ENCODE peak calls at places on chromosome 4, in four cellular contexts. S is AG09309; B is choroid plexus epithelial cell; O is activated CD4-positive, alpha-beta T cell treated with anti-CD3 and anti-CD28 coated beads, Interleukin-2, amount 50 U/mL, for 24 hours. C is an unnamed sample.

GRCh38 chr4:124711469-124712416 is 789 bp downstream of the ANKRD50 start:
- DNase-seq in S (peak; percentile 40), B (peak; percentile 90), O (no peak), C (peak; percentile 79)

GRCh38 chr4:170109586-170110289 is 20.0 kb upstream of the AADAT start:
- DNase-seq in B (peak; percentile 30), S (peak; percentile 59), O (no peak), C (peak; percentile 90)

GRCh38 chr4:5969777-5970176 is 48.5 kb downstream of the C4orf50 start:
- DNase-seq in S (no peak), O (no peak), B (no peak), C (no peak)

GRCh38 chr4:181193162-181193930 is 1049.9 kb upstream of the TENM3 start:
- DNase-seq in B (peak; percentile 18), O (no peak), S (no peak), C (no peak)

GRCh38 chr4:126899382-126899801 is 733.4 kb upstream of the INTU start:
- DNase-seq in B (peak; percentile 77), O (no peak), S (no peak), C (peak; percentile 81)

GRCh38 chr4:39469429-39470077 is 10.7 kb downstream of the LIAS start:
- DNase-seq in B (peak; percentile 90), S (peak; percentile 65), O (no peak), C (peak; percentile 86)

GRCh38 chr4:635851-636627 is 10.7 kb downstream of the PDE6B start:
- DNase-seq in S (no peak), O (no peak), B (no peak), C (no peak)

GRCh38 chr4:78566834-78567501 is 15.4 kb downstream of the ANXA3 start:
- DNase-seq in B (no peak), O (no peak), S (no peak), C (no peak)

GRCh38 chr4:108192056-108192455 is 23.3 kb upstream of the LEF1 start:
- DNase-seq in S (no peak), O (no peak), B (no peak), C (no peak)

GRCh38 chr4:81198151-81198550 is 16.9 kb downstream of the PRKG2 start:
- DNase-seq in O (no peak), B (no peak), S (no peak), C (no peak)

GRCh38 chr4:152010680-152011079 is 249.9 kb upstream of the GATB start:
- DNase-seq in B (no peak), S (no peak), O (no peak), C (no peak)

GRCh38 chr4:47531954-47532321 is 46.9 kb downstream of the ATP10D start:
- DNase-seq in O (no peak), B (no peak), S (no peak), C (no peak)

GRCh38 chr4:162939086-162939485 is 227.6 kb downstream of the NAF1 start:
- DNase-seq in O (no peak), B (no peak), S (no peak), C (no peak)

GRCh38 chr4:1573830-1574459 is 110.2 kb downstream of the FAM53A start:
- DNase-seq in O (no peak), S (no peak), B (no peak), C (no peak)

GRCh38 chr4:122914292-122914904 is 8.0 kb downstream of the NUDT6 start:
- DNase-seq in O (no peak), B (peak; percentile 68), S (no peak), C (peak; percentile 75)

GRCh38 chr4:74262522-74262921 is 45.7 kb upstream of the EPGN start:
- DNase-seq in B (peak; percentile 59), S (no peak), O (no peak), C (no peak)

GRCh38 chr4:108224628-108225053 is 55.9 kb upstream of the LEF1 start:
- DNase-seq in S (no peak), O (no peak), B (peak; percentile 75), C (peak; percentile 58)

GRCh38 chr4:158859661-158860060 is 90.8 kb downstream of the FNIP2 start:
- DNase-seq in S (no peak), O (no peak), B (peak; percentile 23), C (peak; percentile 23)

GRCh38 chr4:48131736-48132135 is 2.3 kb downstream of the TXK start:
- DNase-seq in B (no peak), S (no peak), O (no peak), C (no peak)

GRCh38 chr4:117249333-117249732 is 164.0 kb upstream of the TRAM1L1 start:
- DNase-seq in O (no peak), B (no peak), S (no peak), C (no peak)

GRCh38 chr4:176729489-176729888 is 63.2 kb downstream of the VEGFC start:
- DNase-seq in O (no peak), B (no peak), S (no peak), C (peak; percentile 32)

GRCh38 chr4:8085491-8086479 is 72.8 kb downstream of the ABLIM2 start:
- DNase-seq in S (no peak), B (no peak), O (no peak), C (no peak)

GRCh38 chr4:99848576-99848975 is 31.9 kb downstream of the DAPP1 start:
- DNase-seq in B (no peak), O (peak; percentile 43), S (no peak), C (no peak)

GRCh38 chr4:4477391-4477790 is 64.5 kb downstream of the STX18 start:
- DNase-seq in S (no peak), O (no peak), B (no peak), C (peak; percentile 53)

GRCh38 chr4:1252928-1253492 is 4.1 kb upstream of the CTBP1 start:
- DNase-seq in B (no peak), S (no peak), O (no peak), C (no peak)

GRCh38 chr4:61795998-61796397 is 595.9 kb downstream of the ADGRL3 start:
- DNase-seq in O (no peak), S (no peak), B (no peak), C (no peak)

GRCh38 chr4:113328514-113328913 is 279.1 kb downstream of the ANK2 start:
- DNase-seq in B (peak; percentile 26), O (no peak), S (no peak), C (no peak)

GRCh38 chr4:40718571-40718970 is 31.2 kb upstream of the NSUN7 start:
- DNase-seq in O (no peak), B (no peak), S (no peak), C (no peak)

GRCh38 chr4:122658377-122658776 is 37.5 kb upstream of the IL21 start:
- DNase-seq in S (no peak), O (no peak), B (no peak), C (no peak)

GRCh38 chr4:150305995-150306394 is 227.8 kb downstream of the DCLK2 start:
- DNase-seq in B (peak; percentile 83), O (no peak), S (peak; percentile 35), C (peak; percentile 59)

GRCh38 chr4:122576261-122577188 is 44.3 kb downstream of the IL21 start:
- DNase-seq in B (peak; percentile 78), O (peak; percentile 43), S (peak; percentile 25), C (peak; percentile 60)

GRCh38 chr4:131609039-131609438 is 1540.1 kb upstream of the PCDH10 start:
- DNase-seq in S (no peak), B (peak; percentile 24), O (no peak), C (peak; percentile 25)

GRCh38 chr4:137510866-137511265 is 21.4 kb downstream of the PCDH18 start:
- DNase-seq in O (no peak), B (peak; percentile 96), S (peak; percentile 82), C (peak; percentile 99)

GRCh38 chr4:73918058-73918457 is 48.9 kb downstream of the CXCL1 start:
- DNase-seq in S (peak; percentile 51), O (no peak), B (peak; percentile 42), C (no peak)

GRCh38 chr4:1366371-1367229 is 19.6 kb downstream of the UVSSA start:
- DNase-seq in O (no peak), S (no peak), B (no peak), C (no peak)

GRCh38 chr4:47209833-47210232 is 178.5 kb downstream of the GABRB1 start:
- DNase-seq in S (peak; percentile 34), O (no peak), B (peak; percentile 53), C (peak; percentile 86)

GRCh38 chr4:110271986-110272385 is 73.6 kb upstream of the ELOVL6 start:
- DNase-seq in B (no peak), O (no peak), S (no peak), C (peak; percentile 12)

GRCh38 chr4:15729910-15730533 is 27.2 kb downstream of the BST1 start:
- DNase-seq in B (peak; percentile 74), S (no peak), O (peak; percentile 26), C (peak; percentile 54)

C was measured in fibroblast of mammary gland.